ENCODE peak calls at places on chromosomes 4 and X, in ten cellular contexts. M, U, F, O, D, I, E, G, B and R are unnamed samples.

GRCh38 chr4:176150283-176150682 is 45.1 kb downstream of the SPATA4 start:
- DNase-seq in M (no peak), U (no peak), G (no peak), I (peak), O (no peak), E (no peak), D (no peak), B (peak), F (peak), R (no peak)

GRCh38 chr4:103207673-103208072 is 9.5 kb upstream of the CENPE start:
- DNase-seq in B (no peak), U (no peak), O (no peak), E (no peak), G (no peak), I (no peak), F (no peak), D (no peak), M (no peak), R (no peak)

GRCh38 chr4:48924416-48924815 is 17.8 kb upstream of the OCIAD2 start:
- DNase-seq in I (no peak), U (no peak), D (no peak), F (no peak), E (no peak), G (no peak), B (no peak), O (no peak), M (no peak), R (no peak)

GRCh38 chr4:112847781-112848180 is 201.7 kb upstream of the ANK2 start:
- DNase-seq in I (no peak), D (no peak), U (no peak), G (no peak), M (no peak), B (no peak), E (no peak), O (no peak), F (no peak), R (no peak)

GRCh38 chr4:52192697-52193096 is 141.6 kb downstream of the SPATA18 start:
- DNase-seq in M (no peak), F (no peak), E (no peak), D (no peak), I (no peak), U (peak), G (no peak), O (no peak), B (peak), R (no peak)

GRCh38 chr4:32135642-32136041 is 1415.5 kb downstream of the PCDH7 start:
- DNase-seq in E (no peak), O (no peak), G (no peak), M (no peak), B (no peak), U (no peak), D (no peak), I (no peak), F (peak), R (no peak)

GRCh38 chrX:156004256-156004655 is 6.8 kb downstream of the IL9R start:
- DNase-seq in E (no peak), D (no peak), G (no peak), B (no peak), F (no peak), U (no peak), M (no peak), O (no peak), I (no peak), R (no peak)

GRCh38 chrX:126770179-126770578 is 49.4 kb upstream of the PRR32 start:
- DNase-seq in B (no peak), F (no peak), G (no peak), I (no peak), D (no peak), E (no peak), M (no peak), O (no peak), U (no peak), R (no peak)

GRCh38 chr4:152862608-152863007 is 73.5 kb upstream of the FHDC1 start:
- DNase-seq in U (no peak), O (no peak), I (no peak), E (no peak), F (no peak), G (no peak), M (no peak), B (peak), D (no peak), R (no peak)

GRCh38 chr4:150308824-150309472 is 230.7 kb downstream of the DCLK2 start:
- DNase-seq in G (no peak), O (no peak), U (no peak), I (peak), M (no peak), F (peak), B (peak), D (no peak), E (no peak), R (no peak)

GRCh38 chr4:169404959-169405358 is 134.2 kb upstream of the SH3RF1 start:
- DNase-seq in M (no peak), O (no peak), U (no peak), D (no peak), I (no peak), E (no peak), G (no peak), F (no peak), B (peak), R (no peak)

GRCh38 chr4:113476800-113477199 is 284.7 kb downstream of the CAMK2D start:
- DNase-seq in I (no peak), M (no peak), E (no peak), O (no peak), F (no peak), G (no peak), U (no peak), D (no peak), B (no peak), R (no peak)

GRCh38 chrX:30831082-30831481 is 58.0 kb downstream of the TAB3 start:
- DNase-seq in E (no peak), O (no peak), D (no peak), G (no peak), I (no peak), M (no peak), F (no peak), B (no peak), U (no peak), R (no peak)
- H3K4me3 ChIP-seq in E (no peak), O (peak), D (no peak), G (no peak), I (no peak), M (no peak), F (no peak), B (no peak), U (no peak), R (no peak)

GRCh38 chr4:89583106-89583505 is 253.9 kb downstream of the SNCA start:
- DNase-seq in I (no peak), U (no peak), F (no peak), G (no peak), M (no peak), O (no peak), D (no peak), E (no peak), B (no peak), R (no peak)
- TF ChIP-seq CTCF in I (no peak), U (no peak), F (no peak), G (no peak), M (no peak), O (no peak), D (no peak), E (no peak), B (no peak), R (no peak)

GRCh38 chrX:68500105-68500504 is 1.3 kb downstream of the YIPF6 start:
- DNase-seq in E (no peak), I (no peak), D (no peak), O (no peak), U (no peak), F (no peak), B (no peak), M (no peak), G (no peak), R (no peak)
- H3K4me3 ChIP-seq in E (no peak), I (no peak), D (no peak), O (no peak), U (no peak), F (no peak), B (peak), M (peak), G (no peak), R (peak)

DNA sequence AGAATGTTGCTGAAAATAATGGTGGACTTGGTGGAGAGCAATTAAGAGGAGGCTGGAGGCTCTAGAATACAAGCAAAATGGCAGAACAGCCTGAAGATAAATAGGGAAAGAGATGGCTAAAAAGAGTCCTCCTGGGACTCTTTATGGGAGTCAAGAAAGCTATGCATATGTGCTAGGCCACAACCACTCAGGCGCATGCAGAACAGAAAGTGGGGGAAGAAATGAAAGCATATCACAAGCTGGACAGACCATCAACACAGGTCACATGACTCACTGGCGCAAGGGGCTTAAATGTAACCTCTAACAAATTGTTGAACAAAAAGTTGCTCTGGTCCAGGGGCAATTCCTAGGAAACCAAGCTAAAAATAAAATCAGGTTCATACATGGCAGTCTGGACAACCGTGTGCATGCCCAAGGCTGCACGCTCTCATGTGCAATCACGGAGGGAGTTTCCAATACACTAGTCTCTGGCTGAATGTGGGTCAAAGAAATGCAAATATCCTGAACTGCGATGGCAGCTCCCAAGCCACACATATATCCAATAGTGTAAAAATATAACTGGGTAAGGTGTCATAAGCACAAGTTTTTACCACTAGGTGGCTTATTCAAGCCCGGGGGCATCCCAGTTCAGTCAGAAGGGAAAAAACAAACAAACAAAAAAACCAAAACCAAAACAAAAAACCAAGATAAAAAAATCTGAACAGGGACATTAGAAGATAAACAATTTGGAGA is 45.4 kb downstream of the ZNF711 start:
- DNase-seq in D (no peak), G (no peak), E (no peak), B (no peak), O (no peak), M (no peak), F (no peak), I (no peak), U (no peak), R (no peak)
- TF ChIP-seq CTCF in D (no peak), G (no peak), E (no peak), B (no peak), O (no peak), M (no peak), F (no peak), I (no peak), U (no peak), R (no peak)

DNA sequence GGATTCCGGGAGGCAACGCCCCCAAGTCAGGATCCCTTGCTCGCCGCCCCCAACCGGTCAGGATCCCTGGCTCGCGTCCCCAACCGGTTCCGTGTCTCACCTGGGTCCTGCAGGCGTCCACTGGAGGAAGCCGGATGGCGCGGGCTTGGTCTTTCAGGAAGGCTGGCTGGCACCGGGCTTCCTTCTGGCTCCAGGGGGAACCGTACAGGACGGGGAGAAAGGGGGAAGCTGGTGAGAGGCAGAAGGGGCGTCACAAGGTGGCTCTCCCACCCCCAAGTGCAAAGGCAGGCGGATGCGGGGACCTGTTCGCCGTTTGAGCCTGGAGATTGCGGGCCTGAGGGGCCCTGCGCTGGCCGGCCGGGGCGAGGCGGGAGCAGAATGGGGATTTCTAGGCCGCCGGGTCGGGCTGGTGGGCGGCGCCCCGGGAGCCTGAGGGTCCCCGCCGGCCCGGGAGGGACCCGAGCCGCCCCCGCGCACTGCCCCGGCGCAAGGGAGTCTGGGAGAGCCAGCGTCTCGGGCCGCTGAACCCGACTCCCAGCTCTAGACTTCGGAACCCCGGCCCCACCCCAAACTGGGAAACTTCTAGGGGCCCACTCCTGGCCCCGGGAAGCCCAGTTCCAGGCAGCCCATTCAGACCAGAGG is 84.8 kb downstream of the HPRT1 start:
- DNase-seq in F (no peak), B (peak), U (no peak), D (peak), M (no peak), G (no peak), I (no peak), E (peak), O (no peak), R (no peak)
- H3K4me3 ChIP-seq in F (no peak), B (peak), U (peak), D (peak), M (peak), G (no peak), I (peak), E (peak), O (no peak), R (no peak)

GRCh38 chrX:36908801-36909403 is 99.3 kb upstream of the FAM47C start:
- DNase-seq in B (peak), M (no peak), O (no peak), G (no peak), D (no peak), I (no peak), E (no peak), F (peak), U (peak), R (no peak)
- TF ChIP-seq CTCF in B (peak), M (no peak), O (no peak), G (no peak), D (peak), I (peak), E (peak), F (peak), U (peak), R (peak)

DNA sequence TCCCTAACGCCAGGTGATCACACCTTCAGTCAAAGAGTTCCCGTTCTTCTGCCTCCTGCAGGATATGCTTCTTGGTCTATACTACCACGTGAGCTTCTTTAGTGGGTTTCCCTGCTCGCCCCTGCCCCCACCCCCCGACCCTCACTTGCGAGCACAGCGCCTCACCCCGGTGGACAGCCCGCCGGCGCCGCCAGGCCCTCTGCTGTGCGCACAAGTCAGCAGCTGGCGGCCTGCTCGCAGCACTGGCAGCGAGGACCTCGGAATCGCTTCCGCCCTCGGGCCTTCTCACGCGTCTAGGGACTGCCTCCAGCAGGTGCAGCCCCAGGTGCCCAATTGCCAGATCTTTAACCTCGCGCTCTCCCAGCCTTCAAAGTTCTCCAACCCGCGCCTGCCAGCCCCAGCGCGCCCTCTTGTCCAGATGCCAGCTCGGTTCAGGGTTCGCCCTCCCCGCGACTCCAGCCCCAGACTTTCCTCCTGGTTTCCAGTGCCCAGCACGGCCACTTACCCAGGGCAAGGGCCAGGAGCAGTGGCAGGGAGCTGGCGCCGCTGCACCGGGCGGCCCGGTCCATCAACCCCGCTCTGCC is 474 bp downstream of the BTC start:
- DNase-seq in E (peak), G (no peak), O (no peak), F (peak), U (peak), I (no peak), M (peak), B (peak), D (peak), R (no peak)
- H3K4me3 ChIP-seq in E (peak), G (peak), O (no peak), F (peak), U (peak), I (peak), M (peak), B (peak), D (peak), R (no peak)

GRCh38 chrX:129876734-129877395 is 29.1 kb upstream of the UTP14A start:
- DNase-seq in B (peak), I (peak), F (peak), M (no peak), O (no peak), G (no peak), D (no peak), U (peak), E (peak), R (no peak)

GRCh38 chrX:129872524-129872923 is 28.8 kb upstream of the ZDHHC9 start:
- DNase-seq in G (no peak), O (no peak), U (no peak), E (no peak), I (no peak), M (no peak), F (no peak), B (no peak), D (no peak), R (no peak)

GRCh38 chrX:129877401-129877800 is 28.6 kb upstream of the UTP14A start:
- DNase-seq in I (no peak), E (no peak), G (no peak), M (no peak), F (no peak), B (no peak), D (no peak), U (no peak), O (no peak), R (no peak)

GRCh38 chrX:129875669-129876068 is 30.3 kb upstream of the UTP14A start:
- DNase-seq in U (no peak), G (no peak), B (peak), F (peak), M (no peak), E (no peak), D (no peak), O (no peak), I (peak), R (no peak)
- TF ChIP-seq CTCF in U (no peak), G (no peak), B (no peak), F (peak), M (no peak), E (no peak), D (no peak), O (no peak), I (peak), R (no peak)

DNA sequence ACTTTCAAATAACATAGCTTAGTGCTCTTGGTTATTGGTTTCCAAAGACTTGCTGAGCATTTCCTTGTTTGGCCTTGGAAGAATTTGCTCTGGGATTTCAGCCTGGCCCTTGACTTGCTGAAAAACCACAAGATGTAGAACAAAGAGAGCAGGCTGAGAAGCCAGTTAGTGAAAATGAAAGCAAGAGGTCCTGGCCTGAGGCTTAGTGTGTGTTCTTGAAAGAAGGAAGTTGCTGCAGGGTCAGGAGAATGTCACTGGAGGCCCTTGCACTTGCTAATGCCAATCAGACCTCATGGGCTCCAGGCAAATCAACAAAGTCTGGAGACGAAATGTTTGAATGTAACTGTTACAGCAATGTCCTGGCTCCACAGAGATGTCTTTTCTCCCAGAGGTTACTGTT is 79.4 kb downstream of the SYNPO2 start:
- DNase-seq in O (no peak), F (peak), B (peak), G (peak), U (peak), M (peak), D (peak), E (peak), I (peak), R (peak)
- H3K4me3 ChIP-seq in O (no peak), F (no peak), B (no peak), G (no peak), U (no peak), M (no peak), D (no peak), E (no peak), I (no peak), R (no peak)